ENCODE peak calls at places on chromosome X, in four cellular contexts. I is astrocyte, K is GM10248, A is spleen. X is an unnamed sample.

GRCh38 chrX:41382699-41383645 is 49.0 kb downstream of the DDX3X start:
- DNase-seq in I (peak), K (no peak), A (no peak), X (no peak)

GRCh38 chrX:66622209-66622608 is 16.7 kb downstream of the EDA2R start:
- DNase-seq in I (peak), K (no peak), A (no peak), X (no peak)

GRCh38 chrX:109848451-109849050 is 115.5 kb upstream of the ACSL4 start:
- DNase-seq in I (no peak), K (no peak), A (no peak), X (no peak)

GRCh38 chrX:71998836-71999509 is 88.3 kb downstream of the NHSL2 start:
- DNase-seq in I (no peak), K (peak), A (no peak), X (peak)

GRCh38 chrX:30317308-30317707 is 8.1 kb upstream of the NR0B1 start:
- DNase-seq in I (no peak), K (no peak), A (no peak), X (no peak)

GRCh38 chrX:23511783-23512182 is 155.5 kb upstream of the PRDX4 start:
- DNase-seq in I (no peak), K (no peak), A (no peak), X (no peak)

GRCh38 chrX:39203427-39203826 is 402.2 kb downstream of the MID1IP1 start:
- DNase-seq in I (no peak), K (no peak), A (no peak), X (no peak)

GRCh38 chrX:142994988-142995387 is 30.7 kb upstream of the SPANXN4 start:
- DNase-seq in I (no peak), K (no peak), A (no peak), X (no peak)

GRCh38 chrX:150857453-150857852 is 41.0 kb downstream of the CD99L2 start:
- DNase-seq in I (no peak), K (no peak), A (no peak), X (no peak)

GRCh38 chrX:103779156-103779555 is 2.5 kb downstream of the PLP1 start:
- DNase-seq in I (peak), K (no peak), A (no peak), X (peak)

GRCh38 chrX:24899391-24899790 is 116.4 kb downstream of the ARX start:
- DNase-seq in I (no peak), K (no peak), A (no peak), X (no peak)

GRCh38 chrX:115582871-115583729 is 22.1 kb downstream of the PLS3 start:
- DNase-seq in I (peak), K (no peak), A (no peak), X (peak)

GRCh38 chrX:153457136-153457825 is 11.4 kb upstream of the TREX2 start:
- DNase-seq in I (no peak), K (no peak), A (peak), X (no peak)

GRCh38 chrX:120749141-120749846 is 119.4 kb upstream of the C1GALT1C1 start:
- DNase-seq in I (peak), K (no peak), A (peak), X (no peak)

GRCh38 chrX:40112996-40113395 is 15.2 kb upstream of the BCOR start:
- DNase-seq in I (no peak), K (no peak), A (no peak), X (no peak)

GRCh38 chrX:122113896-122114295 is 1066.5 kb downstream of the GLUD2 start:
- DNase-seq in I (no peak), K (no peak), A (no peak), X (no peak)

GRCh38 chrX:2284133-2284532 is 216.6 kb downstream of the DHRSX start:
- DNase-seq in I (no peak), K (no peak), A (no peak), X (no peak)

GRCh38 chrX:2286731-2287130 is 214.0 kb downstream of the DHRSX start:
- DNase-seq in I (no peak), K (no peak), A (no peak), X (no peak)

GRCh38 chrX:2283111-2283847 is 217.5 kb downstream of the DHRSX start:
- DNase-seq in I (peak), K (no peak), A (no peak), X (no peak)

GRCh38 chrX:2282490-2283090 is 218.2 kb downstream of the DHRSX start:
- DNase-seq in I (no peak), K (no peak), A (no peak), X (no peak)

DNA sequence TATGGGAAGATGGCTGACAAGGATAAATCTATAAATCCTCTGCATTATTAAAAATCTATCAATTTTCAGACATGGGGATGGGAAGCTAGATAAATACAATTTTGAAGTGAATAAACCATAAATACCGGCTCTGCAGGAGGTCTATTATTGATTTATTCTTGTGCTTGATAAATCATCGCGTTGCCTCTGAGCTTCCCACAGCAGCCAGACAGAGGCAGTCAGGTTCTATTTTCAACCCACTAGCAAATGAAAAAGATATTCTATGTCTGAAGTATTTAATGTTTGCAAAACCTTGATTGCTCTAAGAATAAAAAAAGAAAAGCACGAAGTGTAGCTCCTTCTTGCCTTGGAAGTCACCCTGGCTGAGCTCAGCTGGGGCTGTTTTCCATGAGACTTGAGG is 216.2 kb downstream of the DHRSX start:
- DNase-seq in I (no peak), K (no peak), A (no peak), X (no peak)
- TF ChIP-seq CTCF in I (no peak), K (no peak), A (no peak), X (no peak)

GRCh38 chrX:124346064-124346876 is at the start of gene SH2D1A:
- DNase-seq in I (no peak), K (no peak), A (peak), X (no peak)

GRCh38 chrX:124349054-124349453 is 2.7 kb downstream of the SH2D1A start:
- DNase-seq in I (no peak), K (no peak), A (no peak), X (no peak)

GRCh38 chrX:124346877-124347241 is 496 bp downstream of the SH2D1A start:
- DNase-seq in I (no peak), K (no peak), A (no peak), X (no peak)

GRCh38 chrX:124347242-124347641 is 879 bp downstream of the SH2D1A start:
- DNase-seq in I (no peak), K (no peak), A (no peak), X (no peak)

DNA sequence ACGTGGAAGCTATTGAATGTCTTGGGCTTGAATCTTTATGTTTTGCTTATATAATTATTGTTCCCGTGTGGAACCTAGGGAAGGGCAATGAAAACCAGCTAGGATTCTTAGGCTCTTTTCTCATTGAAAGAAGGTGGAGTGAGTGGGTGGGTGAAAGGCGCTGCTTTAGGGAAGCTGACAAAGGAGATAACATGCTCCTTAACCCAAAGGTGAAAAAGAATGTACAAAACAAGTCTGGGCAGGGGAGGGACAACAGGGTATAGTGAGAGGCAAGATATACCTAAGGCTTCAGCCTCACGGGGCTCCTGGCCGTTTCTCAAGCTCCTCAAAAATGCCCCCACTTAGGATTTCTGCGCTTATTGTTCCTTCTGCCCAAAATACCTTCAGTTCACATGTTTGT is 1.8 kb downstream of the SH2D1A start:
- DNase-seq in I (no peak), K (no peak), A (no peak), X (no peak)
- TF ChIP-seq CTCF in I (no peak), K (no peak), A (no peak), X (no peak)

DNA sequence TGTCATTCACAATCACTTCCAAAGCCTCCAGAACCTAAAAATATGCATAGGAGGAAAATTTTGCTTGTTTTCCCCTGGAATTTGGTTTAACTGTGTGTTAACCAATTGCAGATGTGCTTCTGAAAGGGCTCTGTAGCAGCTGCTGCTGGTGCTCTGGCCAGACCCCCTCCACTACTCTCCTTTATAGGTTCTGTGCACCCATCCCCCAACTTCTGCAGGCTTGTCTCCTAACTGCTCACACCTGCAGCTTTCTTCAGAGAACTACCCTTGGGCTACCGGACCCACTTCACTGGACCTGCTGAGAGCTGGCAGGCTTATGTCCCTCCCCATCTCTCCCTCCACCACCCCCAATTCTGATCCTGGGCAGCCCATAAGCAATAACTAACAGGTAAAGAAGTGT is 662.1 kb upstream of the DIPK2B start:
- DNase-seq in I (no peak), K (no peak), A (no peak), X (no peak)
- TF ChIP-seq CTCF in I (no peak), K (no peak), A (no peak), X (no peak)

DNA sequence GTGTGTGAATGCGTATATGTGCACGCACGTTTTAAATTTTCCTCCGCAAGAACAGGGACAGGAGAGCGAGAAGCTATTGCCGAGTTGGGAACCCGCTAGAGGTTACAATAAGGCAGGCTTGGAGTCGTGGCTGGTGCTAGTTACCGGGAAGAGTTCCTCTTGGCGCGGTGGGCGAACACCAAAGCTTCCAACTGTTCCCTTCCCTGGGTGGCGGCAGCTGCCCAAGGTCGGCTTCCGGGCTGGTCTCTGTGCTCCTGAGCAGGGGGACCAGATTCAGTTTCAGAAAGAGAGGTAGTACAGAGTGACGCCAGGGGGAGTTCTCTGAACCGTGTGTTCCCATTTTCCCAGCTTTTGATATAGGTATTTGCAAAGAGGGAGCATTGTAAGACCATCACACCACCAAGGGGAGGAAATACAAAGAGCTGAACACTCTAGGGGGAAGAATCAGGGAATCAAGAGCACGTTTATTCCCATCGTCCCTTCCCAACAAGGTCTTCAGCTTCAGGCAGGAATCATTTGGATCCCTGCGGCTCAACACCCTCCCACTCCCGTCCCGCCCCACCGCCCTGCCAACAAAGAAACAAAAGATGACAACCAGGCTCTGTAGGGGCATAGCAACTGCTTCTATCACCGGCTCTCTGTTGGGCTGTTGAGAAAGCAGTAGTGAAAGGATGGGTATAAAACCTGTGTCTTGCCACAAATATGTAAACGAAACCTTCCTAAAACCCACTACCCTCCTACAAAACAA is 113.6 kb upstream of the TEX13C start:
- DNase-seq in I (no peak), K (no peak), A (peak), X (peak)
- TF ChIP-seq CTCF in I (no peak), K (no peak), A (no peak), X (peak)

DNA sequence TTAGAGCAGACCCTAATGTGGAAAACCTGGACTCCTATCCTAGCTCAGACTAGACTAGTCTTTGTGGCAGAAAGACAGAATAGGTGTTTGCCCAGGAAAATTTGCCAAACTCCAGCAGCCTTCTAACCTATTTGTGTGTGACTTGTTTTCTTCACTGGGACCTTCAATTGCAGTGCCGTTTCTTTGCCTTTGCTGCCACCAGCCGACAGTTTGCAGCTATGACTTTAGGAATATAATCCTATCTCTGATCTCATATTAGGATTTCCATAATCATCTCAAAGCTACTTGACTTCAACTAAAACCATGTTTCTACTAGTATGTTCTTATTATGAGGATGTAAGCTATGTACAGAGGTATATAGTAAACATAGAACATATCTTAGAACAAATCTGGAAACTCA is 60.2 kb upstream of the PGAM4 start:
- DNase-seq in I (peak), K (peak), A (no peak), X (no peak)
- TF ChIP-seq CTCF in I (peak), K (peak), A (no peak), X (peak)

DNA sequence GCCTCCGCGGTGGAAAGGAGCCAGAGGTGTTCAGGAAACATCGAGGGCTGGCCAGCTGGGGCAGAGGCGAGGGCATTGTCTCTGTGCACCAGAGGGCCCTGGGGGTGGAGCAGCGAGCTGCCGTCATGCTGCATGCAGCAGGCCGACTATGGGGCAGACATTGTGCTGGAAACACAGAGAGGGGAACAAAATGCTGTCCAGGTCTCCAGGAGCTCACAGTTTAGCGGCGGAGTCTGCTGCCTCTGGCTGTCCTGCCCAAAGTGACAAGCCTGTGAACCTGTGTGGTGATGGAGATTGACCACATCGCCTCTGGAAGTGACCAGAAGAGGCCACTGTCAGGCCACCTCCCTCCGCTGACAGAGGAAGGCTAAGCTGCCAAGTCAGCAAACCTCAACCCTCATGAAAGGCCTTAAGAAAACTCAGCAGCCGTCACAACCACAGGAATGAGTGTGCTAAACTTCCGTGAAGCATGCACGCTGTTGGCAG is 20.1 kb upstream of the SASH3 start:
- DNase-seq in I (peak), K (no peak), A (peak), X (peak)
- TF ChIP-seq CTCF in I (peak), K (peak), A (peak), X (peak)

GRCh38 chrX:43121637-43122036 is 343.7 kb upstream of the PPP1R2C start:
- DNase-seq in I (no peak), K (no peak), A (no peak), X (no peak)
- TF ChIP-seq CTCF in I (no peak), K (no peak), A (no peak), X (no peak)

DNA sequence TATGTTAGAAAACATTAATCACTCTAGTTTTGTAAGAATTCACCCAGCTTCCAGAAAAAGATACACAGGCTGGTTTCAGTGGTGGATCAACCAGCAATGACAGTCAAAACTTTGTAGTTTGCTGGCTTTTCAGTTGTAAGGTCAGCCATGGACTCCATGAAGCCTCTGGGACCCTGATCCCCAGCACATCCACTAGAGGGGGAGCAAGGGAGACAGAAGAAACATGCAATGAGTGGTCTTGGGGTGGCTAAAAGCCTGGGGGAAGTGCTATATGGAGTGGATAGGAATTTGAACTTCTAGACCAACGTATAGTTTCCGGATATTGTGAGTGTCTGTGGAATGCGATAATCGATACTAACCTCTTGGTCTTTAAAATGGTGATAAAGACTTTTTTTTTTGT is 72.7 kb downstream of the AFF2 start:
- DNase-seq in I (no peak), K (no peak), A (no peak), X (no peak)
- TF ChIP-seq CTCF in I (no peak), K (no peak), A (no peak), X (no peak)

GRCh38 chrX:50100188-50100587 is 100.6 kb downstream of the AKAP4 start:
- DNase-seq in I (no peak), K (no peak), A (no peak), X (no peak)
- TF ChIP-seq CTCF in I (peak), K (peak), A (peak), X (peak)

DNA sequence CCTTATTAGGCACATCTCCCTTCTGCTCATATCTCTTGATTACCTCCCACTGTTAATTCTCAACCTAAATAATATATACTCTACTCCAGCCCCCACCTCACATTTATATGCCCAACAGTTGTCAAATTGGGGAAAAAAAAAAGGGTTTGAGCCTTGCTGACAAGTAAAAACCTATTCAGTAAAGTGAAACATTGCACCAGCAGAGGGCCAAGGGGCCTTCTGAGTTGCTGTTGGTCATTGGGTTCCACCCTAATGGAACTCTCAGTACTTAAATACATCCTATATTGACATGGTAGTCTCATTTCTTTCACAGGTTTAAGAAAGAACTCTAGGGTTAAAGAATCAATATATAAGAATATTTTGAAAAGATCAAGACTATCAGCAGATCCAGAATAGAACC is 362.2 kb downstream of the SMARCA1 start:
- DNase-seq in I (no peak), K (no peak), A (no peak), X (no peak)
- TF ChIP-seq CTCF in I (no peak), K (no peak), A (no peak), X (no peak)